ENCODE peak calls at places on chromosomes 16 and 17, in six cellular contexts. H is CD8-positive, alpha-beta T cell; K is renal cortical epithelial cell; B is lung microvascular endothelial cell; J is kidney glomerular epithelial cell; S is activated T-helper 1 cell treated with anti-CD3 and anti-CD28 coated beads, Interleukin-2, amount 50 U/mL, for 16 hours. P is an unnamed sample.

GRCh38 chr16:15759070-15759469 is 97.8 kb downstream of the MYH11 start:
- DNase-seq in H (no peak), K (no peak), B (no peak), J (no peak), S (no peak), P (no peak)

GRCh38 chr17:67421869-67422273 is 44.8 kb downstream of the PITPNC1 start:
- DNase-seq in H (no peak), K (peak; percentile 100), B (peak; percentile 32), J (peak; percentile 88), S (no peak), P (peak; percentile 100)

GRCh38 chr17:79948918-79949645 is 86.6 kb downstream of the TBC1D16 start:
- DNase-seq in H (no peak), K (no peak), B (no peak), J (no peak), S (no peak), P (no peak)

GRCh38 chr16:68297908-68298307 is 12.8 kb downstream of the SLC7A6OS start:
- DNase-seq in H (no peak), K (no peak), B (no peak), J (no peak), S (no peak), P (peak; percentile 46)

GRCh38 chr17:73031472-73031871 is 61.0 kb downstream of the SLC39A11 start:
- DNase-seq in H (no peak), K (no peak), B (no peak), J (no peak), S (no peak), P (no peak)

GRCh38 chr17:37839196-37839978 is 84.8 kb upstream of the TBC1D3K start:
- DNase-seq in H (no peak), K (no peak), B (no peak), J (no peak), S (no peak), P (no peak)

GRCh38 chr16:88815901-88816589 is 4.3 kb upstream of the APRT start:
- DNase-seq in H (peak; percentile 34), K (no peak), B (peak; percentile 61), J (peak; percentile 0), S (no peak), P (peak; percentile 50)

GRCh38 chr16:83609178-83609577 is 198.6 kb upstream of the HSBP1 start:
- DNase-seq in H (no peak), K (no peak), B (no peak), J (no peak), S (no peak), P (no peak)

GRCh38 chr16:27819356-27819755 is 244.2 kb downstream of the GSG1L start:
- DNase-seq in H (no peak), K (no peak), B (no peak), J (no peak), S (no peak), P (no peak)

GRCh38 chr17:36846410-36847292 is 90.6 kb upstream of the LHX1 start:
- DNase-seq in H (no peak), K (no peak), B (no peak), J (no peak), S (no peak), P (no peak)

P was measured in kidney tubule cell.